ENCODE peak calls at places on chromosomes 3 and 15, in seven cellular contexts. P is transverse colon; S is upper lobe of right lung; B is tibial artery; A is MM.1S; G is left ventricle myocardium inferior; J is CD8-positive, alpha-beta T cell. Q is an unnamed sample.
A peak's percentile ranks its signal among the peaks of the same experiment; 100 is the strongest.

GRCh38 chr3:54067060-54067459 is 55.3 kb upstream of the CACNA2D3 start:
- DNase-seq in P (no peak), S (no peak), B (no peak), A (no peak), G (no peak), J (no peak), Q (no peak)

GRCh38 chr3:61593630-61594029 is 32.3 kb downstream of the PTPRG start:
- DNase-seq in P (no peak), S (no peak), B (no peak), A (no peak), G (no peak), J (no peak), Q (no peak)

GRCh38 chr15:79067434-79067833 is 23.1 kb downstream of the RASGRF1 start:
- DNase-seq in P (peak; percentile 22), S (no peak), B (no peak), A (peak; percentile 33), G (no peak), J (no peak), Q (no peak)

GRCh38 chr3:196268270-196269163 is 19.0 kb downstream of the PCYT1A start:
- DNase-seq in P (no peak), S (no peak), B (no peak), A (no peak), G (no peak), J (no peak), Q (peak; percentile 59)

GRCh38 chr3:190099099-190099498 is 21.6 kb downstream of the P3H2 start:
- DNase-seq in P (no peak), S (no peak), B (no peak), A (no peak), G (no peak), J (no peak), Q (no peak)

GRCh38 chr3:166013073-166013679 is 176.0 kb upstream of the BCHE start:
- DNase-seq in P (no peak), S (no peak), B (no peak), A (peak; percentile 80), G (no peak), J (no peak), Q (no peak)

GRCh38 chr3:38386992-38387750 is 40.6 kb downstream of the XYLB start:
- DNase-seq in P (no peak), S (no peak), B (no peak), A (no peak), G (no peak), J (no peak), Q (no peak)

GRCh38 chr3:196638922-196639516 is 475 bp upstream of the NRROS start:
- DNase-seq in P (no peak), S (no peak), B (no peak), A (no peak), G (no peak), J (no peak), Q (no peak)

GRCh38 chr3:128725547-128725931 is 444 bp upstream of the RAB7A start:
- DNase-seq in P (no peak), S (no peak), B (no peak), A (no peak), G (no peak), J (no peak), Q (no peak)

GRCh38 chr15:74635228-74635627 is 19.6 kb downstream of the CLK3 start:
- DNase-seq in P (peak; percentile 77), S (peak; percentile 76), B (peak; percentile 57), A (peak; percentile 76), G (peak; percentile 44), J (peak; percentile 75), Q (no peak)

GRCh38 chr3:40765884-40766283 is 241.1 kb downstream of the ZNF621 start:
- DNase-seq in P (no peak), S (no peak), B (peak; percentile 31), A (no peak), G (no peak), J (no peak), Q (no peak)

GRCh38 chr3:40920041-40920440 is 279.3 kb upstream of the CTNNB1 start:
- DNase-seq in P (no peak), S (no peak), B (no peak), A (no peak), G (no peak), J (no peak), Q (no peak)

GRCh38 chr3:39639344-39640236 is 169.8 kb upstream of the MYRIP start:
- DNase-seq in P (no peak), S (no peak), B (peak; percentile 31), A (no peak), G (no peak), J (no peak), Q (peak; percentile 59)

GRCh38 chr15:81480645-81481053 is 106.6 kb upstream of the TMC3 start:
- DNase-seq in P (no peak), S (no peak), B (no peak), A (peak; percentile 71), G (no peak), J (no peak), Q (no peak)

GRCh38 chr15:98779463-98780071 is 131.2 kb downstream of the IGF1R start:
- DNase-seq in P (peak; percentile 88), S (peak; percentile 86), B (peak; percentile 58), A (peak; percentile 67), G (peak; percentile 75), J (peak; percentile 72), Q (peak; percentile 83)

GRCh38 chr3:181103605-181104004 is 114.1 kb upstream of the DNAJC19 start:
- DNase-seq in P (no peak), S (no peak), B (no peak), A (peak; percentile 37), G (no peak), J (no peak), Q (no peak)

GRCh38 chr3:102069211-102069662 is 219.9 kb downstream of the NFKBIZ start:
- DNase-seq in P (no peak), S (no peak), B (no peak), A (no peak), G (no peak), J (no peak), Q (no peak)

GRCh38 chr3:15164356-15164755 is 41.7 kb upstream of the CAPN7 start:
- DNase-seq in P (no peak), S (no peak), B (no peak), A (no peak), G (no peak), J (no peak), Q (no peak)

GRCh38 chr3:124883191-124883747 is 3.9 kb downstream of the ITGB5 start:
- DNase-seq in P (no peak), S (no peak), B (no peak), A (no peak), G (no peak), J (no peak), Q (no peak)

GRCh38 chr3:146967786-146968185 is 362.6 kb upstream of the PLSCR5 start:
- DNase-seq in P (no peak), S (no peak), B (no peak), A (no peak), G (no peak), J (no peak), Q (no peak)

GRCh38 chr15:32715276-32715675 is 2.5 kb upstream of the GREM1 start:
- DNase-seq in P (no peak), S (no peak), B (no peak), A (no peak), G (no peak), J (no peak), Q (no peak)

GRCh38 chr3:107950413-107950812 is 140.4 kb downstream of the CD47 start:
- DNase-seq in P (no peak), S (no peak), B (no peak), A (no peak), G (no peak), J (no peak), Q (no peak)

GRCh38 chr15:46815765-46816164 is 901.5 kb upstream of the SEMA6D start:
- DNase-seq in P (peak; percentile 7), S (no peak), B (no peak), A (no peak), G (peak; percentile 14), J (no peak), Q (no peak)

GRCh38 chr15:78207641-78208340 is 26.6 kb downstream of the ACSBG1 start:
- DNase-seq in P (no peak), S (no peak), B (no peak), A (no peak), G (no peak), J (no peak), Q (peak; percentile 40)

GRCh38 chr15:43134157-43134637 is 811 bp downstream of the TMEM62 start:
- DNase-seq in P (no peak), S (no peak), B (no peak), A (peak; percentile 47), G (no peak), J (no peak), Q (no peak)

DNA sequence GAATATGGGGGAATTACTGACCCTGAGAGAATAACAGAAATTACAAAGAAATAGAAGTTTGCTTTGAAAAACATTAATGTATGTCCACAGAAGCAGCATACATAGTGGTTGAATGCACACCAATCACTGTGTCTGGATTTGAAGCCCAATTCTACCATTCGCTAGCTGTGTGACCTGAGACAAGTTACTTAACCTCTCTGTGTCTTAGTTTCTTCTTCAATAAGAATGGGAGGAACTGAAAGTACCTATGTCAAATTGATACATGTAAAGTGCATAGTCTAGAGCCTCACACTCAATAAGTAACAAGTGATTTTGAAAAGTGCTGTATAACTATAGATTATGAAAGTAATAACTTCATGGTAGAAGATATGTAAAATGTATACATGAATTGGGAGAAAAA is 457.8 kb downstream of the FOXP1 start:
- DNase-seq in P (no peak), S (no peak), B (no peak), A (no peak), G (no peak), J (no peak), Q (no peak)
- H3K4me1 ChIP-seq in P (peaks cover 81% of the 10 kb centered on the region), S (peaks cover 22% of the 10 kb centered on the region), B (peaks cover 80% of the 10 kb centered on the region), A (no peaks in the 10 kb centered on the region), G (peaks cover 79% of the 10 kb centered on the region), J (peaks cover 54% of the 10 kb centered on the region), Q (peaks cover 59% of the 10 kb centered on the region)

DNA sequence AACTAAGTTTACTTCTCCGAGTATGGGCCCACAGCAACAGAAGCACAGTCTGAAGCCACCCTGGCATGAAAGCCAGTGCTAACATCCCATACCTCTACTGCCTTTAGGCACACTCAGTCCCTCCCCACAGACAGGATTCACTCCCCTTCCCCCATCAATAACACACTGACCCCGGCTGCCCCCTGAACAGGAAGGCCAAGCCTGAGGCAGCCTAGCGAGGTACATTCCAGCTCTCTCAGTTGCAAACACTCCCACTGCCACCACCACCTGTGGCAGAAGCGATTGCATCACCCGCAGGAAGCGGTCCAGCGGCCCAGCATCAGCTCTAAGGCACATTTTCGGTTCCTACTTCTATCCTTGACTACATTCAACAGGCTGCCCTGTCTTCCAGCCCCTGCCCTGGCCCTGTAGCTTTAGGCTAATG is 7.0 kb upstream of the BMF start:
- DNase-seq in P (peak; percentile 78), S (peak; percentile 89), B (peak; percentile 56), A (peak; percentile 89), G (no peak), J (peak; percentile 36), Q (no peak)
- H3K27ac ChIP-seq in P (no peak overlapping the region), S (no peak overlapping the region), B (no peak overlapping the region), A (peak overlapping the region; percentile 73), G (no peak overlapping the region), J (no peak overlapping the region), Q (no peak overlapping the region)

GRCh38 chr3:126407412-126408044 is 12.8 kb downstream of the CFAP100 start:
- DNase-seq in P (no peak), S (no peak), B (no peak), A (no peak), G (no peak), J (no peak), Q (peak; percentile 11)
- TF ChIP-seq CTCF in P (no peak), S (no peak), B (no peak), A (no peak), G (no peak), J (no peak), Q (no peak)

DNA sequence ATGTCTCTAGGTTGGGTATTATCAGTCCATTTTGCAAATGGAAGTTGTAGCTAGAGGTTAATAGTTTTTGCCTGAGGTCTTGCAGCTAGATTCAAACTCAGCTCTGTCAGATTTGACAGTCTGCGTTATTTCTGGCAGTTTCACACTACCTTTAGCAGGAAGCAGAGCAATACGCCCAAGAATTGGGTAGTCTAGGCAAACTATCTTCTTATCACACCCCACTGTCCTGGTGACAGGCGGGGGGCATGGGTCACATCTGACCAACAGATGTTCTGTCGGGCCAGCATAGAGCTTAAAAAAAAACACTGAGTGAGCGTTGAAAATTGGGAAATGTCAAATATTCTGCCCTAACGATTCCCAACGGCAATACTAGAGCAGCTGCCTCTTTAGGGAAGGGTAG is 5.7 kb downstream of the GPR160 start:
- DNase-seq in P (no peak), S (no peak), B (no peak), A (peak; percentile 73), G (no peak), J (no peak), Q (no peak)
- H3K4me1 ChIP-seq in P (peaks cover 65% of the 10 kb centered on the region), S (peaks cover 8% of the 10 kb centered on the region), B (peaks cover 5% of the 10 kb centered on the region), A (peaks cover 41% of the 10 kb centered on the region), G (peaks cover 6% of the 10 kb centered on the region), J (peaks cover 18% of the 10 kb centered on the region), Q (no peaks in the 10 kb centered on the region)